ENCODE peak calls at places on chromosomes 6 and 20, in ten cellular contexts. M is stomach, R is cardiac muscle cell, A is MM.1S, Q is progenitor cell of endocrine pancreas, Y is cardiac fibroblast, J is HFFc6, L is HL-60, C is mesothelial cell of epicardium, V is fibroblast of pulmonary artery. K is an unnamed sample.

GRCh38 chr20:23654005-23654404 is 16.2 kb upstream of the CST3 start:
- DNase-seq in M (no peak), R (no peak), A (no peak), Q (no peak), Y (no peak), J (no peak), L (no peak), C (no peak), V (no peak), K (no peak)

GRCh38 chr20:18983796-18984195 is 170.2 kb downstream of the SCP2D1 start:
- DNase-seq in M (no peak), R (no peak), A (no peak), Q (no peak), Y (no peak), J (no peak), L (no peak), C (no peak), V (no peak), K (peak)

GRCh38 chr6:1621328-1621701 is 11.6 kb downstream of the FOXC1 start:
- DNase-seq in M (no peak), R (no peak), A (no peak), Q (no peak), Y (no peak), J (no peak), L (no peak), C (no peak), V (no peak), K (no peak)

GRCh38 chr6:107732461-107732860 is 91.7 kb downstream of the SCML4 start:
- DNase-seq in M (no peak), R (no peak), A (no peak), Q (no peak), Y (no peak), J (no peak), L (no peak), C (no peak), V (no peak), K (peak)

GRCh38 chr20:5870462-5871021 is 79.8 kb downstream of the TRMT6 start:
- DNase-seq in M (no peak), R (no peak), A (no peak), Q (no peak), Y (peak), J (no peak), L (no peak), C (no peak), V (no peak), K (no peak)

GRCh38 chr6:34099878-34100277 is 46.0 kb downstream of the GRM4 start:
- DNase-seq in M (no peak), R (no peak), A (no peak), Q (no peak), Y (no peak), J (no peak), L (no peak), C (no peak), V (no peak), K (no peak)

GRCh38 chr20:12068146-12068545 is 150.5 kb downstream of the BTBD3 start:
- DNase-seq in M (no peak), R (peak), A (no peak), Q (no peak), Y (no peak), J (no peak), L (no peak), C (no peak), V (no peak), K (no peak)

GRCh38 chr6:153568601-153569000 is 437.5 kb upstream of the RGS17 start:
- DNase-seq in M (no peak), R (no peak), A (no peak), Q (no peak), Y (peak), J (no peak), L (no peak), C (no peak), V (peak), K (no peak)

GRCh38 chr6:133546098-133546497 is 304.9 kb downstream of the EYA4 start:
- DNase-seq in M (no peak), R (no peak), A (no peak), Q (no peak), Y (no peak), J (no peak), L (no peak), C (no peak), V (no peak), K (no peak)

GRCh38 chr6:167722634-167723309 is 103.9 kb upstream of the AFDN start:
- DNase-seq in M (peak), R (no peak), A (no peak), Q (no peak), Y (no peak), J (no peak), L (no peak), C (peak), V (no peak), K (peak)

GRCh38 chr20:63519765-63520593 is 586 bp upstream of the PPDPF start:
- DNase-seq in M (no peak), R (peak), A (no peak), Q (peak), Y (peak), J (peak), L (no peak), C (peak), V (peak), K (no peak)

GRCh38 chr6:123801067-123801466 is 2.6 kb upstream of the NKAIN2 start:
- DNase-seq in M (no peak), R (no peak), A (no peak), Q (no peak), Y (no peak), J (no peak), L (no peak), C (no peak), V (no peak), K (no peak)

GRCh38 chr6:149451361-149452061 is 33.3 kb downstream of the ZC3H12D start:
- DNase-seq in M (no peak), R (peak), A (no peak), Q (peak), Y (no peak), J (no peak), L (no peak), C (peak), V (no peak), K (no peak)

GRCh38 chr6:21626756-21627155 is 33.2 kb downstream of the SOX4 start:
- DNase-seq in M (no peak), R (no peak), A (no peak), Q (no peak), Y (no peak), J (no peak), L (no peak), C (no peak), V (no peak), K (no peak)

GRCh38 chr6:166626177-166627038 is 643 bp downstream of the RPS6KA2 start:
- DNase-seq in M (peak), R (peak), A (peak), Q (peak), Y (peak), J (no peak), L (peak), C (peak), V (peak), K (no peak)

GRCh38 chr6:38270367-38270766 is 369.4 kb downstream of the BTBD9 start:
- DNase-seq in M (no peak), R (no peak), A (no peak), Q (no peak), Y (no peak), J (no peak), L (no peak), C (no peak), V (no peak), K (no peak)

GRCh38 chr20:4087923-4088322 is 72.6 kb upstream of the RNF24 start:
- DNase-seq in M (no peak), R (no peak), A (no peak), Q (no peak), Y (peak), J (peak), L (no peak), C (no peak), V (no peak), K (no peak)

GRCh38 chr6:150987855-150988484 is 122.5 kb downstream of the MTHFD1L start:
- DNase-seq in M (no peak), R (no peak), A (no peak), Q (no peak), Y (no peak), J (no peak), L (no peak), C (no peak), V (no peak), K (no peak)

GRCh38 chr6:107550241-107550840 is 60.4 kb downstream of the SOBP start:
- DNase-seq in M (no peak), R (no peak), A (no peak), Q (no peak), Y (no peak), J (no peak), L (no peak), C (no peak), V (no peak), K (peak)

GRCh38 chr6:80003841-80004198 is 629 bp upstream of the TTK start:
- DNase-seq in M (no peak), R (no peak), A (no peak), Q (no peak), Y (no peak), J (peak), L (peak), C (no peak), V (no peak), K (no peak)

GRCh38 chr6:72865467-72865866 is 243.6 kb downstream of the KCNQ5 start:
- DNase-seq in M (no peak), R (no peak), A (no peak), Q (no peak), Y (peak), J (peak), L (no peak), C (no peak), V (peak), K (no peak)

GRCh38 chr20:46770330-46771194 is 61.1 kb downstream of the SLC2A10 start:
- DNase-seq in M (no peak), R (no peak), A (no peak), Q (no peak), Y (peak), J (no peak), L (no peak), C (no peak), V (no peak), K (no peak)

GRCh38 chr20:46771195-46771588 is 61.7 kb downstream of the SLC2A10 start:
- DNase-seq in M (no peak), R (no peak), A (no peak), Q (no peak), Y (no peak), J (no peak), L (no peak), C (no peak), V (no peak), K (no peak)

GRCh38 chr20:46765506-46765905 is 56.1 kb downstream of the SLC2A10 start:
- DNase-seq in M (no peak), R (no peak), A (no peak), Q (no peak), Y (no peak), J (no peak), L (no peak), C (no peak), V (no peak), K (no peak)

GRCh38 chr20:46764068-46764467 is 54.6 kb downstream of the SLC2A10 start:
- DNase-seq in M (no peak), R (peak), A (no peak), Q (no peak), Y (no peak), J (no peak), L (no peak), C (no peak), V (no peak), K (no peak)

DNA sequence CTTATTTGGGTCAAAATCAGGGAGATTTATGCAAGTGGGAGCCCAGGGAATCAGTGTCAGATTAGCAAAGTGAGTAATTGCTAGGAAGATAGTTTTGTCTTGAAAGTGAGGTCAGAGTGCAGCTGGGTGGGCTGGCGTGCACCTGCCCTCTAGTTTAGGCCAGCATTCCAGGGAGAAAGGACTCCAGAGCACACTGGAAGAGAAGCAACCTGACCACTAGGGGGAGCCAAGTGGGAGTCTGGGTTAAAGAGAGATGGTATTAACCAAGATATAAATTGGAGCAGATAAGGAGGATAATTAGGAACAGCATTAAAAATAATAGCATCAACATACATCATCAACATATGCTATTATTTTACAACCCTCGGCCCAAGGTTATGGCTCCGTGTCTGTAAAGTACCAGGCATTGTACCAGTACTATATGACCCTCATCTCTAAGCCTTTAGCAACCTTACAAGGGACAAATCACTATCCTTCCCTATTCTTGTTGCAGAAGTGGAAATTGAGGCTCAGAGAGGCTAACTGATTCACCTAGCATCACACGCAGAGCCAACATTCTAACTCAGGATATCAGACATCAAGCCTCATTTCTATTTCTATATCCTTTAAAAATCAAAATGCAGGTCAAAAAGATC is 57.8 kb downstream of the SLC2A10 start:
- DNase-seq in M (peak), R (peak), A (peak), Q (no peak), Y (peak), J (peak), L (peak), C (no peak), V (peak), K (no peak)
- TF ChIP-seq CTCF in M (no peak), R (peak), A (peak), Q (peak), Y (peak), J (peak), L (peak), C (peak), V (peak), K (peak)

DNA sequence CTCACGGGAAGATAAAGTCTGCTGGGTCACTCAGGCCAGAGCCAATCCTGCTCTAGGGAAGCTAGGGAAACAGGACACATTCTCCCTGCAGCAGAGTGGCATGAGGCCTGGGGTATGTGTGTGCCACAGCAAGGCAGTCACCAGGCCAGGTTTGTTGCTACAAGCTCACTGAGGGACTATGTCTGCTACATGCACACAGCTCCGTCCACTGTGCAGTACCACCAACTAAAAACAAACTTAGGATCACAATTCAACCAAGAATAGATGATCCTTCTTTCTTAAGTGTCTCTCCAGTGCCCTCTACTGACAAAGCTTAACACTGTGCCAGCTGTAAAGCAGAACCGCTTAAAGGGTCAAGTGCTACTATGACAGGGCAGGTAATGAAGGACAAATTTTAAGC is 192.5 kb downstream of the PTPRK start:
- DNase-seq in M (no peak), R (peak), A (peak), Q (no peak), Y (peak), J (peak), L (peak), C (no peak), V (peak), K (no peak)
- TF ChIP-seq CTCF in M (no peak), R (peak), A (peak), Q (peak), Y (peak), J (peak), L (peak), C (no peak), V (peak), K (peak)

GRCh38 chr6:47098570-47098993 is 56.5 kb upstream of the ADGRF1 start:
- DNase-seq in M (no peak), R (no peak), A (no peak), Q (no peak), Y (peak), J (no peak), L (no peak), C (no peak), V (peak), K (no peak)

GRCh38 chr6:47094351-47094925 is 52.3 kb upstream of the ADGRF1 start:
- DNase-seq in M (peak), R (no peak), A (no peak), Q (no peak), Y (peak), J (no peak), L (no peak), C (no peak), V (peak), K (no peak)

GRCh38 chr6:47096233-47096887 is 54.2 kb upstream of the ADGRF1 start:
- DNase-seq in M (no peak), R (no peak), A (no peak), Q (no peak), Y (no peak), J (no peak), L (no peak), C (no peak), V (no peak), K (no peak)

GRCh38 chr6:47093169-47093568 is 51.0 kb upstream of the ADGRF1 start:
- DNase-seq in M (no peak), R (no peak), A (no peak), Q (no peak), Y (no peak), J (no peak), L (no peak), C (no peak), V (no peak), K (no peak)

DNA sequence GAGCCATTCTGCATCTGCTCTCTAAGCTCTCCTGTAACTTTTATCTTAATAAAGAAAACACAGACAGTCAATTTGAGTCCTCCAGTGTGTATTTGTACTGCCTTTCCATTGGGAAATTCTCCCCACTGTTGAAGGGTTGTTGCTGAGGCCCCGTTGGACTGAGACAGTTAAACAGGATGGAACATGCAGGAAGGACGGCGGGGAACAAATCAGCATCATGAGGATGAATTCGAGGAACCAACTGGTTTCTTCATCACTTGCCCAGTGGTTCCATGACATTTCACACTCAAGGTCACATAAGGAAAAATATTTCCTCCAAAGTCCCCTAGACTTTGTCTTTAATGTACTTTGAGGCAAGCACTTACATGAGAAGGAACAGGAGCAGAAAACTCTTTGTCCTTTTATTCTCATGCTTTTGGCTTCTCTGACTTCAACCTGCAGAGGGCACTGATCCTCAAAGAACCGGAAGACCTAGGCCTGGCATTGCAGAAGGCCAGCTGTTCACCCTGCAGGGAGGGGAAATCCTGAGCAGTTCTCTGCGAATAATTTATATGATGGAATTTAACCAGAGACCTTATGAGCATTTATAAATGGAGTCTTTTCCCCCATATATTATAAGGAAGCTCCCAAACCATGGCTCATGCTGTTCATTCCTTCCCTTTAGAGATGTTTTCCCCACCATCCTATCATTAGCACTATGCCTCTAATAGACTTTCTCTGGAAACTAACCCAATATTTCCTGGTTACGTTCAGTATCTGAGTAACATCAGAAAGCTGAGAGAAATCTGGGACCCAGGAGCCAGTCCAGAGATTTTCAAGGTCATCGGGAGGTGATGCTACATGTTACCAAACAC is 55.2 kb upstream of the ADGRF1 start:
- DNase-seq in M (peak), R (peak), A (peak), Q (peak), Y (peak), J (peak), L (peak), C (no peak), V (peak), K (no peak)
- TF ChIP-seq CTCF in M (no peak), R (peak), A (peak), Q (peak), Y (peak), J (peak), L (peak), C (no peak), V (peak), K (peak)

GRCh38 chr6:14610141-14610540 is 492.6 kb downstream of the CD83 start:
- DNase-seq in M (no peak), R (no peak), A (no peak), Q (no peak), Y (no peak), J (no peak), L (no peak), C (no peak), V (no peak), K (no peak)

GRCh38 chr6:14601490-14601889 is 483.9 kb downstream of the CD83 start:
- DNase-seq in M (peak), R (no peak), A (no peak), Q (no peak), Y (no peak), J (no peak), L (no peak), C (no peak), V (no peak), K (no peak)

GRCh38 chr6:14612016-14612415 is 494.4 kb downstream of the CD83 start:
- DNase-seq in M (no peak), R (no peak), A (no peak), Q (no peak), Y (peak), J (peak), L (no peak), C (no peak), V (peak), K (no peak)

DNA sequence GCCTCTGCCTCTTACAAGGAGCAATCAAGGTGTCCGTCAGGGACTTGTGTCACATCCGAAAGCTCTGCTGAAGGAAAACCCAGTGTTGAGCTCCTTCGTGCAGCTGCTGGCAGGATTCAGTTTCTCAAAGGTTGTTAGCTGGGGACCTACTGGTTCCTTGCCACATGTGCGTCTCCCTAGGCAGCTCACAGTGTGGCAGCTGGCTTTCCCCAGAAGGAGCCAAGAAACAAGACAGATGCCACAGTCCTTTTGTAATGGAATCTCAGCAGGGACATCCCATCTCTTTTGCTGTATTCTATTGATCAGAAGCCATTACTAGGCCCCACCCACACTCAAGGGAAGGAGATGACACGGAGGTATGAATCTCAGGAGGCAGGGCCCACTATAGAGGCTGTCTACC is 488.8 kb downstream of the CD83 start:
- DNase-seq in M (no peak), R (no peak), A (no peak), Q (no peak), Y (no peak), J (no peak), L (no peak), C (no peak), V (no peak), K (no peak)
- TF ChIP-seq CTCF in M (no peak), R (no peak), A (no peak), Q (no peak), Y (no peak), J (no peak), L (no peak), C (no peak), V (no peak), K (no peak)

K was measured in osteocyte.